ENCODE peak calls at places on chromosomes 1 and 21, in six cellular contexts. One of them, this sample, is unnamed.

GRCh38 chr1:219271914-219272545 is 98.4 kb downstream of the LYPLAL1 start:
- DNase-seq in GDM1: no peak
- DNase-seq in GM19239: no peak
- DNase-seq in AG20443: peak
- DNase-seq in lower leg skin: no peak
- DNase-seq in SHP77: no peak
- DNase-seq in this sample: no peak

GRCh38 chr1:178282949-178283367 is 189.1 kb downstream of the RASAL2 start:
- DNase-seq in GDM1: peak
- DNase-seq in GM19239: no peak
- DNase-seq in SHP77: no peak
- DNase-seq in lower leg skin: no peak
- DNase-seq in AG20443: peak
- DNase-seq in this sample: no peak

GRCh38 chr1:115555446-115555845 is 86.3 kb upstream of the VANGL1 start:
- DNase-seq in GDM1: no peak
- DNase-seq in SHP77: no peak
- DNase-seq in lower leg skin: no peak
- DNase-seq in AG20443: peak
- DNase-seq in GM19239: no peak
- DNase-seq in this sample: no peak

GRCh38 chr1:101438359-101438758 is 201.5 kb downstream of the S1PR1 start:
- DNase-seq in GM19239: no peak
- DNase-seq in lower leg skin: no peak
- DNase-seq in AG20443: peak
- DNase-seq in SHP77: no peak
- DNase-seq in GDM1: no peak
- DNase-seq in this sample: no peak

GRCh38 chr21:34006603-34007168 is 66.7 kb upstream of the MRPS6 start:
- DNase-seq in GDM1: no peak
- DNase-seq in SHP77: no peak
- DNase-seq in lower leg skin: no peak
- DNase-seq in GM19239: no peak
- DNase-seq in AG20443: no peak
- DNase-seq in this sample: no peak

GRCh38 chr1:23051510-23051909 is 32.2 kb downstream of the KDM1A start:
- DNase-seq in AG20443: no peak
- DNase-seq in SHP77: no peak
- DNase-seq in lower leg skin: no peak
- DNase-seq in GDM1: no peak
- DNase-seq in GM19239: no peak
- DNase-seq in this sample: no peak

GRCh38 chr1:154961497-154962237 is at the start of gene PYGO2:
- DNase-seq in SHP77: peak
- DNase-seq in GM19239: peak
- DNase-seq in GDM1: peak
- DNase-seq in AG20443: peak
- DNase-seq in lower leg skin: peak
- DNase-seq in this sample: peak

GRCh38 chr1:183778006-183778405 is 26.9 kb upstream of the RGL1 start:
- DNase-seq in lower leg skin: no peak
- DNase-seq in GM19239: no peak
- DNase-seq in SHP77: no peak
- DNase-seq in GDM1: no peak
- DNase-seq in AG20443: no peak
- DNase-seq in this sample: no peak

GRCh38 chr1:212721388-212722247 is 22.0 kb upstream of the BATF3 start:
- DNase-seq in SHP77: no peak
- DNase-seq in GM19239: no peak
- DNase-seq in lower leg skin: no peak
- DNase-seq in AG20443: peak
- DNase-seq in GDM1: no peak
- DNase-seq in this sample: peak

GRCh38 chr1:1433804-1434130 is 1.7 kb upstream of the VWA1 start:
- DNase-seq in GDM1: no peak
- DNase-seq in AG20443: no peak
- DNase-seq in lower leg skin: peak
- DNase-seq in GM19239: peak
- DNase-seq in SHP77: no peak
- DNase-seq in this sample: no peak

GRCh38 chr1:13808729-13809131 is 108.7 kb downstream of the PRDM2 start:
- DNase-seq in SHP77: no peak
- DNase-seq in AG20443: peak
- DNase-seq in GM19239: no peak
- DNase-seq in lower leg skin: no peak
- DNase-seq in GDM1: no peak
- DNase-seq in this sample: no peak

GRCh38 chr1:171758011-171758410 is 16.1 kb upstream of the VAMP4 start:
- DNase-seq in SHP77: no peak
- DNase-seq in lower leg skin: no peak
- DNase-seq in GM19239: no peak
- DNase-seq in AG20443: no peak
- DNase-seq in GDM1: no peak
- DNase-seq in this sample: no peak

GRCh38 chr1:8664887-8665286 is 152.6 kb downstream of the RERE start:
- DNase-seq in GDM1: no peak
- DNase-seq in GM19239: no peak
- DNase-seq in SHP77: no peak
- DNase-seq in lower leg skin: no peak
- DNase-seq in AG20443: no peak
- DNase-seq in this sample: no peak

GRCh38 chr1:214902636-214903320 is 179.8 kb upstream of the KCNK2 start:
- DNase-seq in SHP77: no peak
- DNase-seq in GM19239: no peak
- DNase-seq in GDM1: no peak
- DNase-seq in lower leg skin: no peak
- DNase-seq in AG20443: peak
- DNase-seq in this sample: no peak

GRCh38 chr1:37714689-37715088 is 22.4 kb downstream of the CDCA8 start:
- DNase-seq in GDM1: no peak
- DNase-seq in lower leg skin: peak
- DNase-seq in AG20443: no peak
- DNase-seq in SHP77: no peak
- DNase-seq in GM19239: no peak
- DNase-seq in this sample: no peak

GRCh38 chr1:187241971-187242370 is 413.2 kb downstream of the PLA2G4A start:
- DNase-seq in GM19239: no peak
- DNase-seq in GDM1: no peak
- DNase-seq in AG20443: no peak
- DNase-seq in lower leg skin: no peak
- DNase-seq in SHP77: no peak
- DNase-seq in this sample: no peak

GRCh38 chr1:19392221-19392620 is 80.1 kb downstream of the SLC66A1 start:
- DNase-seq in lower leg skin: no peak
- DNase-seq in AG20443: no peak
- DNase-seq in GM19239: no peak
- DNase-seq in GDM1: no peak
- DNase-seq in SHP77: no peak
- DNase-seq in this sample: no peak

GRCh38 chr1:29543586-29543985 is 307.3 kb downstream of the PTPRU start:
- DNase-seq in GM19239: no peak
- DNase-seq in AG20443: no peak
- DNase-seq in GDM1: no peak
- DNase-seq in SHP77: no peak
- DNase-seq in lower leg skin: peak
- DNase-seq in this sample: no peak

GRCh38 chr1:10640843-10641553 is 155.4 kb downstream of the CASZ1 start:
- DNase-seq in lower leg skin: no peak
- DNase-seq in SHP77: no peak
- DNase-seq in GDM1: no peak
- DNase-seq in AG20443: no peak
- DNase-seq in GM19239: no peak
- DNase-seq in this sample: no peak

GRCh38 chr1:118113261-118113660 is 71.8 kb downstream of the SPAG17 start:
- DNase-seq in GM19239: no peak
- DNase-seq in SHP77: no peak
- DNase-seq in GDM1: no peak
- DNase-seq in lower leg skin: no peak
- DNase-seq in AG20443: peak
- DNase-seq in this sample: no peak

GRCh38 chr1:152517237-152517811 is 3.0 kb downstream of the CRCT1 start:
- DNase-seq in GDM1: no peak
- DNase-seq in GM19239: no peak
- DNase-seq in SHP77: no peak
- DNase-seq in lower leg skin: no peak
- DNase-seq in AG20443: no peak
- DNase-seq in this sample: no peak

GRCh38 chr1:22208265-22208972 is 65.5 kb upstream of the WNT4 start:
- DNase-seq in AG20443: no peak
- DNase-seq in SHP77: no peak
- DNase-seq in lower leg skin: no peak
- DNase-seq in GM19239: no peak
- DNase-seq in GDM1: no peak
- DNase-seq in this sample: no peak

GRCh38 chr1:87462894-87463293 is 134.2 kb downstream of the LMO4 start:
- DNase-seq in GM19239: no peak
- DNase-seq in SHP77: no peak
- DNase-seq in GDM1: no peak
- DNase-seq in lower leg skin: no peak
- DNase-seq in AG20443: no peak
- DNase-seq in this sample: no peak

GRCh38 chr1:225880636-225881035 is 1.5 kb downstream of the TMEM63A start:
- DNase-seq in AG20443: no peak
- DNase-seq in lower leg skin: no peak
- DNase-seq in GDM1: no peak
- DNase-seq in SHP77: no peak
- DNase-seq in GM19239: no peak
- DNase-seq in this sample: no peak